ENCODE peak calls at places on chromosomes 2 and 18, in four cellular contexts. U, E, O and B are unnamed samples.

GRCh38 chr2:109460553-109461324 is 153.0 kb downstream of the SEPTIN10 start:
- DNase-seq in E (no peak), U (no peak), O (no peak), B (no peak)

GRCh38 chr18:52288403-52289004 is 51.5 kb upstream of the DCC start:
- DNase-seq in U (peak), O (peak), E (peak), B (no peak)

GRCh38 chr2:169727065-169727464 is 6.6 kb upstream of the KLHL23 start:
- DNase-seq in E (no peak), O (no peak), U (no peak), B (no peak)

GRCh38 chr18:48729421-48729820 is 190.6 kb downstream of the CTIF start:
- DNase-seq in U (no peak), E (no peak), O (no peak), B (no peak)

GRCh38 chr2:239938651-239939486 is 86.3 kb downstream of the NDUFA10 start:
- DNase-seq in U (no peak), O (no peak), E (no peak), B (no peak)

GRCh38 chr2:7034313-7034712 is 117.1 kb downstream of the RNF144A start:
- DNase-seq in U (no peak), E (no peak), O (no peak), B (no peak)

GRCh38 chr2:143469323-143469722 is 340.1 kb downstream of the ARHGAP15 start:
- DNase-seq in O (no peak), U (no peak), E (no peak), B (no peak)

GRCh38 chr18:67639872-67640271 is 123.4 kb upstream of the DSEL start:
- DNase-seq in O (no peak), U (no peak), E (no peak), B (no peak)

GRCh38 chr2:182668671-182669070 is 47.4 kb upstream of the DNAJC10 start:
- DNase-seq in U (no peak), E (peak), O (no peak), B (no peak)